ENCODE peak calls at places on chromosomes 4 and X, in seven cellular contexts. J is GM12878, N is K562, T is H1, R is SK-N-SH, I is HCT116, Q is HepG2. U is an unnamed sample.

GRCh38 chr4:108272566-108272965 is 103.8 kb upstream of the LEF1 start:
- DNase-seq in J (no peak), N (no peak), T (no peak), R (no peak), I (no peak), Q (no peak), U (no peak)

GRCh38 chrX:9682456-9682855 is 83.2 kb downstream of the GPR143 start:
- DNase-seq in J (no peak), N (no peak), T (peak; percentile 43), R (no peak), I (no peak), Q (no peak), U (peak; percentile 3)

GRCh38 chr4:41853973-41854372 is 81.3 kb upstream of the TMEM33 start:
- DNase-seq in J (no peak), N (no peak), T (no peak), R (no peak), I (no peak), Q (peak; percentile 1), U (no peak)

GRCh38 chr4:71554025-71554424 is 215.2 kb downstream of the SLC4A4 start:
- DNase-seq in J (no peak), N (no peak), T (no peak), R (no peak), I (no peak), Q (no peak), U (no peak)

GRCh38 chrX:102651968-102652744 is 873 bp downstream of the GPRASP1 start:
- DNase-seq in J (no peak), N (peak; percentile 8), T (peak; percentile 47), R (peak; percentile 52), I (no peak), Q (no peak), U (no peak)

GRCh38 chr4:121034010-121034409 is 38.3 kb downstream of the NDNF start:
- DNase-seq in J (no peak), N (no peak), T (no peak), R (no peak), I (no peak), Q (no peak), U (no peak)

GRCh38 chrX:104641176-104641575 is 75.2 kb downstream of the IL1RAPL2 start:
- DNase-seq in J (no peak), N (no peak), T (peak; percentile 58), R (peak; percentile 4), I (no peak), Q (no peak), U (no peak)

GRCh38 chr4:186068581-186069402 is at the start of gene TLR3:
- DNase-seq in J (no peak), N (no peak), T (peak; percentile 22), R (no peak), I (no peak), Q (no peak), U (no peak)

GRCh38 chr4:102037566-102037965 is 247.0 kb downstream of the BANK1 start:
- DNase-seq in J (no peak), N (no peak), T (no peak), R (no peak), I (no peak), Q (no peak), U (no peak)

GRCh38 chr4:34037280-34037679 is 2207.0 kb downstream of the ARAP2 start:
- DNase-seq in J (no peak), N (no peak), T (no peak), R (no peak), I (no peak), Q (no peak), U (no peak)

GRCh38 chr4:8913121-8913857 is 41.6 kb upstream of the HMX1 start:
- DNase-seq in J (no peak), N (no peak), T (peak; percentile 41), R (peak; percentile 8), I (no peak), Q (no peak), U (no peak)

GRCh38 chr4:135966936-135967335 is 1565.4 kb downstream of the PCDH18 start:
- DNase-seq in J (no peak), N (no peak), T (no peak), R (no peak), I (no peak), Q (no peak), U (no peak)

GRCh38 chr4:17276821-17277220 is 235.1 kb downstream of the QDPR start:
- DNase-seq in J (no peak), N (no peak), T (no peak), R (no peak), I (no peak), Q (no peak), U (no peak)

GRCh38 chr4:100872811-100873210 is 355.0 kb upstream of the EMCN start:
- DNase-seq in J (no peak), N (no peak), T (no peak), R (no peak), I (no peak), Q (no peak), U (no peak)

GRCh38 chrX:14351889-14352288 is 177.4 kb upstream of the GLRA2 start:
- DNase-seq in J (no peak), N (no peak), T (no peak), R (no peak), I (no peak), Q (no peak), U (no peak)

GRCh38 chrX:102129473-102129872 is 4.0 kb downstream of the TCEAL2 start:
- DNase-seq in J (no peak), N (no peak), T (no peak), R (peak; percentile 41), I (no peak), Q (no peak), U (peak; percentile 7)

GRCh38 chr4:6250235-6250983 is 19.2 kb upstream of the WFS1 start:
- DNase-seq in J (peak; percentile 42), N (peak; percentile 63), T (peak; percentile 62), R (peak; percentile 76), I (peak; percentile 76), Q (peak; percentile 67), U (peak; percentile 76)

GRCh38 chrX:15475021-15475420 is 18.1 kb downstream of the PIR start:
- DNase-seq in J (no peak), N (no peak), T (no peak), R (no peak), I (no peak), Q (no peak), U (no peak)

GRCh38 chr4:98662619-98663225 is 4.3 kb upstream of the TSPAN5 start:
- DNase-seq in J (no peak), N (no peak), T (peak; percentile 64), R (no peak), I (no peak), Q (no peak), U (no peak)

GRCh38 chr4:8858925-8859210 is 12.8 kb downstream of the HMX1 start:
- DNase-seq in J (no peak), N (no peak), T (no peak), R (no peak), I (no peak), Q (no peak), U (no peak)

GRCh38 chr4:40946652-40947051 is 196.9 kb downstream of the NSUN7 start:
- DNase-seq in J (no peak), N (no peak), T (peak; percentile 16), R (no peak), I (no peak), Q (no peak), U (no peak)

GRCh38 chr4:168631241-168632151 is 134.6 kb downstream of the PALLD start:
- DNase-seq in J (no peak), N (no peak), T (peak; percentile 83), R (peak; percentile 87), I (no peak), Q (no peak), U (peak; percentile 35)

GRCh38 chr4:75821966-75822365 is 80.3 kb downstream of the PPEF2 start:
- DNase-seq in J (no peak), N (no peak), T (no peak), R (no peak), I (no peak), Q (no peak), U (no peak)

GRCh38 chr4:34009951-34010350 is 2234.4 kb downstream of the ARAP2 start:
- DNase-seq in J (no peak), N (no peak), T (no peak), R (no peak), I (no peak), Q (no peak), U (no peak)

GRCh38 chr4:67451464-67451863 is 93.8 kb downstream of the CENPC start:
- DNase-seq in J (no peak), N (no peak), T (no peak), R (no peak), I (no peak), Q (no peak), U (no peak)

GRCh38 chr4:52957220-52957686 is 95.1 kb downstream of the RASL11B start:
- DNase-seq in J (no peak), N (no peak), T (no peak), R (peak; percentile 40), I (no peak), Q (no peak), U (no peak)
- TF ChIP-seq JUND in J (no peak), N (no peak), T (no peak), R (no peak), I (no peak), Q (no peak), U (no peak)

GRCh38 chrX:134172588-134173259 is 64.3 kb upstream of the CCDC160 start:
- DNase-seq in J (no peak), N (no peak), T (no peak), R (peak; percentile 69), I (no peak), Q (no peak), U (no peak)
- TF ChIP-seq JUND in J (no peak), N (no peak), T (no peak), R (no peak), I (no peak), Q (no peak), U (no peak)

GRCh38 chr4:170234800-170235199 is 145.0 kb upstream of the AADAT start:
- DNase-seq in J (no peak), N (no peak), T (no peak), R (no peak), I (no peak), Q (no peak), U (no peak)
- TF ChIP-seq JUND in J (no peak), N (no peak), T (no peak), R (no peak), I (no peak), Q (no peak), U (no peak)

GRCh38 chrX:12903646-12904045 is 2.8 kb upstream of the TLR8 start:
- DNase-seq in J (no peak), N (no peak), T (no peak), R (no peak), I (no peak), Q (no peak), U (no peak)

GRCh38 chrX:12899506-12899905 is 6.9 kb upstream of the TLR8 start:
- DNase-seq in J (no peak), N (no peak), T (no peak), R (no peak), I (no peak), Q (no peak), U (no peak)

GRCh38 chrX:12896935-12897334 is 9.5 kb upstream of the TLR8 start:
- DNase-seq in J (no peak), N (no peak), T (no peak), R (no peak), I (no peak), Q (no peak), U (no peak)

GRCh38 chrX:12898073-12898472 is 8.3 kb upstream of the TLR8 start:
- DNase-seq in J (no peak), N (no peak), T (no peak), R (no peak), I (no peak), Q (no peak), U (no peak)

DNA sequence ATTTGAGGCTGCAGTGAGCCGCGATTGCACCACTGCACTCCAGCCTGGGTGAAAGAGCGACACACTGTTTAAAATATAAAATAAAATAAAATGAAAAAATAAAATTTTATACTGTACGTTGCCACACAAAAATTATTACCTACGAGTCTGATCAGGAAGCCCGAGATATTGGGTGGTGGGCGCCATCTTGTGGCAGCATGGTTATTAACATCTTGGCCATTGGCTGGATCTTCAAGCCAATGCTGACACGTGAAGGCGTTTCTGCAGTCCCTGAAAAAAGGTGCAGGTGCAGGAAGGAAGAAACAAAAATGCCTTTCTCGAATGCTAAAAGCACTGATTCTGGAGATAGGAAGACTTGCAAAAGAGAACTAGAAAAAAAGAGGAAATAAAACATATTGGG is 4.9 kb upstream of the TLR8 start:
- DNase-seq in J (no peak), N (peak; percentile 72), T (peak; percentile 69), R (peak; percentile 70), I (peak; percentile 36), Q (peak; percentile 11), U (peak; percentile 73)
- TF ChIP-seq JUND in J (no peak), N (no peak), T (no peak), R (no peak), I (no peak), Q (no peak), U (no peak)

U was measured in T47D.